ENCODE peak calls at places on chromosomes 13 and 19, in nine cellular contexts. C, F, A, W, K, M, P, Y and S are unnamed samples.

GRCh38 chr13:106525865-106526264 is 9.6 kb downstream of the EFNB2 start:
- DNase-seq in A (no peak), K (no peak), P (no peak), Y (peak), C (no peak), M (no peak), W (no peak), F (no peak), S (no peak)

GRCh38 chr13:34675626-34676025 is 266.4 kb upstream of the NBEA start:
- DNase-seq in K (no peak), Y (no peak), A (no peak), F (no peak), M (no peak), C (no peak), W (no peak), P (no peak), S (no peak)

GRCh38 chr19:46972301-46972700 is 47.3 kb upstream of the NPAS1 start:
- DNase-seq in W (no peak), Y (no peak), A (no peak), F (peak), C (peak), K (no peak), P (no peak), M (no peak), S (no peak)

GRCh38 chr13:92719868-92720267 is 506.7 kb upstream of the GPC6 start:
- DNase-seq in M (no peak), W (no peak), K (no peak), F (no peak), Y (peak), P (no peak), C (no peak), A (no peak), S (no peak)

GRCh38 chr19:38172001-38172400 is 52.0 kb downstream of the DPF1 start:
- DNase-seq in P (no peak), W (no peak), Y (no peak), C (no peak), M (no peak), F (no peak), K (no peak), A (no peak), S (no peak)

GRCh38 chr13:51957377-51958216 is 53.7 kb downstream of the ATP7B start:
- DNase-seq in K (no peak), A (no peak), F (no peak), M (no peak), C (no peak), Y (no peak), W (no peak), P (no peak), S (no peak)

GRCh38 chr13:106163426-106163825 is 372.0 kb downstream of the EFNB2 start:
- DNase-seq in W (no peak), K (no peak), M (no peak), F (no peak), Y (no peak), A (no peak), P (no peak), C (no peak), S (no peak)

GRCh38 chr19:42281175-42282035 is 12.4 kb downstream of the CIC start:
- DNase-seq in K (peak), P (no peak), Y (peak), A (no peak), M (peak), F (peak), W (no peak), C (peak), S (no peak)

GRCh38 chr19:5041168-5042038 is 72.5 kb downstream of the KDM4B start:
- DNase-seq in C (no peak), A (no peak), M (no peak), K (no peak), Y (no peak), W (no peak), F (peak), P (no peak), S (no peak)

GRCh38 chr13:74867460-74867859 is 614.5 kb downstream of the TBC1D4 start:
- DNase-seq in K (no peak), M (no peak), A (no peak), W (no peak), C (peak), F (peak), Y (no peak), P (no peak), S (no peak)

GRCh38 chr13:38763446-38764381 is 76.8 kb downstream of the FREM2 start:
- DNase-seq in P (peak), F (peak), C (peak), W (no peak), K (peak), Y (peak), M (no peak), A (no peak), S (peak)

GRCh38 chr19:1016647-1017114 is 4.2 kb downstream of the TMEM259 start:
- DNase-seq in P (no peak), Y (no peak), A (no peak), K (no peak), M (no peak), C (peak), F (peak), W (no peak), S (no peak)

GRCh38 chr19:45643024-45643926 is 4.1 kb upstream of the EML2 start:
- DNase-seq in W (peak), C (peak), A (peak), F (peak), Y (peak), M (peak), P (peak), K (peak), S (peak)

GRCh38 chr13:29454931-29455481 is 140.5 kb downstream of the SLC7A1 start:
- DNase-seq in M (no peak), A (no peak), F (peak), W (no peak), Y (peak), K (peak), P (peak), C (peak), S (no peak)

GRCh38 chr19:1884719-1885334 is 469 bp downstream of the ABHD17A start:
- DNase-seq in P (no peak), A (no peak), K (no peak), W (no peak), Y (no peak), C (no peak), F (no peak), M (peak), S (peak)

GRCh38 chr13:76009491-76009890 is 373.4 kb downstream of the LMO7 start:
- DNase-seq in M (no peak), C (no peak), P (no peak), F (peak), A (no peak), K (no peak), Y (no peak), W (peak), S (no peak)

GRCh38 chr13:48066310-48066989 is 28.5 kb downstream of the MED4 start:
- DNase-seq in M (no peak), P (peak), K (peak), C (peak), Y (no peak), W (no peak), A (no peak), F (peak), S (no peak)

GRCh38 chr13:76828316-76828741 is 57.9 kb downstream of the KCTD12 start:
- DNase-seq in F (peak), C (peak), Y (no peak), A (no peak), W (no peak), M (no peak), K (no peak), P (peak), S (no peak)

GRCh38 chr19:14979498-14980255 is at the start of gene SLC1A6:
- DNase-seq in K (no peak), F (no peak), C (no peak), M (no peak), A (no peak), P (no peak), W (no peak), Y (peak), S (peak)

GRCh38 chr19:18109363-18109730 is 11.8 kb downstream of the MAST3 start:
- DNase-seq in W (no peak), F (no peak), K (no peak), P (no peak), C (no peak), Y (no peak), A (no peak), M (no peak), S (no peak)

GRCh38 chr13:44212633-44213387 is 160.8 kb upstream of the SERP2 start:
- DNase-seq in W (peak), Y (peak), P (no peak), M (no peak), K (no peak), C (peak), F (peak), A (no peak), S (no peak)

GRCh38 chr13:54742984-54743383 is 1714.4 kb downstream of the OLFM4 start:
- DNase-seq in P (no peak), W (no peak), A (no peak), C (no peak), F (no peak), M (no peak), K (no peak), Y (no peak), S (no peak)

GRCh38 chr19:15640294-15640903 is at the start of gene CYP4F3:
- DNase-seq in W (no peak), A (no peak), P (no peak), K (no peak), F (no peak), Y (no peak), M (no peak), C (no peak), S (no peak)

GRCh38 chr19:13089139-13089856 is 13.4 kb downstream of the LYL1 start:
- DNase-seq in C (no peak), W (no peak), Y (peak), P (peak), K (peak), M (no peak), F (no peak), A (no peak), S (no peak)
- TF ChIP-seq CTCF in C (peak), W (peak), Y (peak), P (peak), K (peak), M (peak), F (peak), A (peak), S (peak)

DNA sequence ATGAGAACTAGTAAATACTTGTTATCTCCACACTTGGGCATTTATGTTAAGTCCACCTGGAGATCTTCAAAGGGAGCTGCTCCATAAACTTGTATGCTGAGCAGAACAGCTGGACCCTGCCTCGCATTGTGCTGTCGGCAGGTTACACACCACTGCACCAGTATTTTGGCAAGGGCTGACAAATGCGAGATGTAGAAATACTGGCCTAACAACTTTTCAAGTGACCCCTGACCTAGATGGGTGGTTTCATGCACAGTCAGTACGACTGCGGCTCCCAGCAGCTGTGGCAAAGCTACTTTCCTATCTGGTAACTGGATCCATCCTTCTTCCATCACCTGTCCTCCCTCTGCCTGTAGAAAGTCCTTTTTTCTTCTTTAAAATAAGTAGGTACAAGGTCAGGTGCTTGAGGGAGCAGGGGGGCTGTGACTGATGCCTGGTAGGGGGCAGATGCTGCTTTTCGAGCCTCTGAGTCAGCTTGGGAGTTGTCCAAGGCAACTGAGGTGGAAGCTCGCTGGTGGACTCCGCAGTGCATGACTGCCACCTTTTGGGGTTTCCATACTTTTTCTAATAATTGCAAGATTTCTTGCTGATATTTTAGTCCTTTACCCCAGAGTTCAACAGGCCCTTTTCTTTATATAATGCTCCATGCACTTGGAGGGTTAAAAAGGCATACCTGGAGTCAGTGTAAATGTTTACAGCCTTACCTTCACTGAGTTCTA is 86.8 kb downstream of the SLC25A15 start:
- DNase-seq in Y (no peak), P (no peak), W (no peak), F (no peak), C (no peak), M (no peak), K (no peak), A (no peak), S (no peak)
- TF ChIP-seq CTCF in Y (no peak), P (no peak), W (no peak), F (no peak), C (no peak), M (no peak), K (no peak), A (no peak), S (no peak)

GRCh38 chr13:45953082-45953481 is 99.5 kb downstream of the ZC3H13 start:
- DNase-seq in C (no peak), W (no peak), P (no peak), K (no peak), F (no peak), M (no peak), Y (peak), A (no peak), S (no peak)
- TF ChIP-seq CTCF in C (no peak), W (no peak), P (no peak), K (no peak), F (no peak), M (no peak), Y (peak), A (no peak), S (no peak)

DNA sequence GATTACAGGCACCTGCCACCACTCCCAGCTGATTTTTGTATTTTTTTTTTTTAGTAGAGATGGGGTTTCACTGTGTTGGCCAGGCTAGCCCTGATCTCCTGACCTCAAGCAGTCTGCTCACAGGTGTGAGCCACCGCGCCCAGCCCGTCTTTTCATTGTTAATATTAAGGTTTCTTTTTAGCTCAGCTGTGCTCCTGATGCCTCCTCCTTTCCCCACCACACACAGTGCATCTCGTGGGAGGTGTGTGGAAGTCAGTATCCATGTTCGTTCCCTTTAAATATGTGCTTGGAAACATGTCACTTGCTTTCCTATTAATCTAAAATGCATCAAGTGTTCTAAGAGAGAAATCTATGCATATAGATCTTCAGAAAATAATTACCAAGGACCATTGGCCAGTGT is 53.5 kb downstream of the IPO5 start:
- DNase-seq in K (no peak), P (no peak), Y (no peak), M (no peak), C (no peak), F (no peak), A (no peak), W (no peak), S (no peak)
- TF ChIP-seq CTCF in K (no peak), P (no peak), Y (no peak), M (no peak), C (no peak), F (no peak), A (no peak), W (no peak), S (no peak)

DNA sequence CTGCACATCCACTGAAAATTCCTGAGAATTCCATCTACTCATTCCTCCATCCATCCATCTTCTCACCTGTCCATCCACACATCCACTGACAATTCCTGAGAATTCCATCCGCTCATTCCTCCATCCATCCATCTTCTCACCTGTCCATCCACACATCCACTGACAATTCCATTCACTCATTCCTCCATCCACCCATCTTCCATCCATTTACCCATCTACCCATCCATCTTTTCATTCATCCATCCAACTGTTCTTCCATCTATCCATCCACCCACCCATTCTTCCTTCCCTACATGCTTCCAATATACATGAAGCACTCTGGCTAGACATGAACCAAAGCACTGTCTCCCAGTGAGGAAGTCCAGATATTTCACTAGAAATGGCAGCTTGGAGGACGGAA is 15.6 kb downstream of the TRPM4 start:
- DNase-seq in M (no peak), W (no peak), A (no peak), P (no peak), F (no peak), C (no peak), Y (no peak), K (no peak), S (no peak)
- TF ChIP-seq CTCF in M (no peak), W (no peak), A (no peak), P (no peak), F (no peak), C (no peak), Y (no peak), K (no peak), S (no peak)

DNA sequence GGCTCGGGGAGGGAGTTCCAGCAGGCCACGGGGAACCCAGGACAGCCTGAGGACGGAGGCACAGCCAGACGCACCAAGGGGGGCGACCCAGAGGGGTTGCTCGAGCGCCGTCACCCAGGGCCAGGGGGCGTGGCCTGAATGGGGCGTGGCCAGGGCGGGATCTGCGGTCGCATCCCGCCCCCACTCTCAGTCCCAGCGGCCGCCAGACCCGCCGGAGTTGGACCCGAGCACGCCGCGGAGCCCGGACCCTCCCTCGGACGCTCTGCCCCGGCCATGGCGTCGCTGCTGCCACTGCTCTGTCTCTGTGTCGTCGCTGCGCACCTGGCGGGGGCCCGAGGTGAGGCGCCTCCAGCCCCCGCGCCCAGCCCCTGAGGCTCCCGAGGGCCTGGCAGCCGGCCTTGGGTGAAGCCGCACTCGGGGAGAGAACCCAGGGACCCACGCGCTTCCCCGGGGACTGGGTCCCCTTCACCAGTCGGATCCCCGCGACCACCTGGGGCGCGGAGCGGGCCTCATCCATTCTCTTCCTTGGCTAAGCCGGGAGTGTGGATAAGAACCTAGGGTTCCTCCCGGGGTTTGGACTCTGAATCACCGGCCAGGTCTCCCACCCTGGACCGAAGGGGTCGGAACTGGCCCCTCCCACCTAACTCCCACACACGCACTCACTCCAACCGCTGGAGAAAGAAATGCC is at the start of gene CILP2:
- DNase-seq in Y (peak), F (no peak), P (no peak), W (no peak), K (no peak), M (no peak), A (peak), C (no peak), S (peak)
- TF ChIP-seq CTCF in Y (no peak), F (no peak), P (no peak), W (no peak), K (no peak), M (no peak), A (no peak), C (no peak), S (no peak)